ENCODE peak calls at places on chromosomes 16 and 17, in five cellular contexts. E is cardiac muscle cell, V is heart left ventricle, G is HCT116, Q is endodermal cell. S is an unnamed sample.

GRCh38 chr17:8057691-8058114 is 18.8 kb downstream of the ALOX15B start:
- DNase-seq in E (peak; percentile 90), V (peak; percentile 37), G (peak; percentile 83), Q (peak; percentile 90), S (no peak)

GRCh38 chr17:14138649-14139048 is 69.3 kb downstream of the COX10 start:
- DNase-seq in V (no peak), E (no peak), G (no peak), Q (no peak), S (no peak)

GRCh38 chr17:19654901-19655300 is 6.3 kb downstream of the ALDH3A2 start:
- DNase-seq in G (no peak), E (no peak), V (no peak), Q (no peak), S (no peak)

GRCh38 chr16:59296888-59297287 is 562.8 kb upstream of the GOT2 start:
- DNase-seq in V (no peak), Q (peak; percentile 76), E (no peak), G (no peak), S (no peak)

GRCh38 chr16:86396318-86396882 is 113.9 kb upstream of the FOXF1 start:
- DNase-seq in G (no peak), V (no peak), Q (no peak), E (peak; percentile 89), S (no peak)

GRCh38 chr16:67767953-67768352 is 38.4 kb downstream of the RANBP10 start:
- DNase-seq in V (no peak), G (no peak), Q (no peak), E (peak; percentile 66), S (no peak)

GRCh38 chr17:2816688-2817087 is 20.4 kb downstream of the RAP1GAP2 start:
- DNase-seq in Q (no peak), E (no peak), V (no peak), G (no peak), S (no peak)

GRCh38 chr16:6016530-6017184 is 919.1 kb upstream of the EEF2KMT start:
- DNase-seq in Q (peak; percentile 69), V (no peak), E (no peak), G (no peak), S (no peak)

GRCh38 chr16:47848481-47849109 is 307.2 kb downstream of the ABCC12 start:
- DNase-seq in Q (no peak), G (no peak), V (no peak), E (peak; percentile 13), S (no peak)

GRCh38 chr17:19755392-19755791 is 7.3 kb upstream of the ALDH3A1 start:
- DNase-seq in G (no peak), Q (no peak), E (no peak), V (no peak), S (no peak)

GRCh38 chr17:61635913-61636432 is 45.0 kb upstream of the NACA2 start:
- DNase-seq in G (peak; percentile 65), Q (peak; percentile 86), V (no peak), E (peak; percentile 78), S (no peak)

GRCh38 chr17:4499431-4500187 is 928 bp downstream of the SPNS2 start:
- DNase-seq in E (no peak), Q (peak; percentile 80), V (no peak), G (no peak), S (no peak)

GRCh38 chr17:14118951-14119350 is 49.6 kb downstream of the COX10 start:
- DNase-seq in E (no peak), Q (no peak), V (no peak), G (no peak), S (no peak)

GRCh38 chr16:49409121-49409520 is 35.5 kb downstream of the C16orf78 start:
- DNase-seq in E (no peak), Q (peak; percentile 23), V (no peak), G (no peak), S (peak; percentile 10)

GRCh38 chr16:15575293-15576049 is 67.5 kb downstream of the MARF1 start:
- DNase-seq in E (no peak), V (no peak), G (no peak), Q (no peak), S (no peak)

GRCh38 chr16:72889616-72890235 is 158.2 kb downstream of the ZFHX3 start:
- DNase-seq in G (no peak), E (no peak), Q (no peak), V (no peak), S (no peak)

GRCh38 chr17:47404006-47404405 is 80.3 kb downstream of the EFCAB13 start:
- DNase-seq in G (no peak), V (no peak), E (peak; percentile 5), Q (no peak), S (no peak)

GRCh38 chr17:48457080-48457836 is 27.2 kb upstream of the SKAP1 start:
- DNase-seq in G (peak; percentile 54), Q (peak; percentile 92), V (peak; percentile 46), E (peak; percentile 70), S (peak; percentile 55)

GRCh38 chr16:65409505-65409904 is 287.6 kb upstream of the CDH11 start:
- DNase-seq in G (no peak), E (no peak), Q (no peak), V (no peak), S (no peak)

GRCh38 chr17:61408151-61409041 is 8.8 kb downstream of the TBX2 start:
- DNase-seq in E (no peak), G (no peak), Q (peak; percentile 69), V (peak; percentile 15), S (peak; percentile 49)

GRCh38 chr17:49964539-49965521 is 4.2 kb upstream of the DLX4 start:
- DNase-seq in Q (peak; percentile 86), V (no peak), E (no peak), G (no peak), S (no peak)

GRCh38 chr16:56950051-56950450 is 11.7 kb upstream of the CETP start:
- DNase-seq in V (no peak), Q (no peak), E (no peak), G (no peak), S (no peak)

GRCh38 chr16:30054959-30055553 is 10.5 kb upstream of the ALDOA start:
- DNase-seq in E (no peak), Q (peak; percentile 95), V (no peak), G (no peak), S (no peak)

GRCh38 chr17:48352630-48353029 is 77.4 kb downstream of the SKAP1 start:
- DNase-seq in Q (no peak), E (no peak), G (no peak), V (no peak), S (no peak)

GRCh38 chr17:46841561-46842379 is 9.6 kb upstream of the WNT9B start:
- DNase-seq in V (no peak), Q (peak; percentile 92), G (no peak), E (peak; percentile 29), S (no peak)

GRCh38 chr17:40038882-40039513 is 15.2 kb downstream of the MED24 start:
- DNase-seq in G (peak; percentile 37), V (peak; percentile 82), Q (peak; percentile 81), E (peak; percentile 89), S (no peak)

GRCh38 chr16:88303890-88304819 is 78.6 kb upstream of the ZNF469 start:
- DNase-seq in G (no peak), Q (no peak), V (peak; percentile 46), E (peak; percentile 95), S (no peak)

GRCh38 chr16:88456356-88457292 is 3.5 kb downstream of the ZFPM1 start:
- DNase-seq in Q (no peak), G (no peak), E (no peak), V (no peak), S (no peak)

GRCh38 chr16:69845181-69845580 is 83.0 kb downstream of the WWP2 start:
- DNase-seq in E (no peak), V (no peak), Q (no peak), G (no peak), S (no peak)

GRCh38 chr17:65030618-65031017 is 25.9 kb downstream of the GNA13 start:
- DNase-seq in V (no peak), G (no peak), Q (no peak), E (no peak), S (no peak)
- H3K4me1 ChIP-seq in V (peaks cover 37% of the 10 kb centered on the region), G (peaks cover 10% of the 10 kb centered on the region), Q (no peaks in the 10 kb centered on the region), E (peaks cover 4% of the 10 kb centered on the region), S (peaks cover 8% of the 10 kb centered on the region)

GRCh38 chr17:80889231-80889896 is 102.3 kb upstream of the CHMP6 start:
- DNase-seq in Q (no peak), V (no peak), E (no peak), G (no peak), S (peak; percentile 11)

GRCh38 chr17:80891096-80892018 is 100.3 kb upstream of the CHMP6 start:
- DNase-seq in E (peak; percentile 70), V (no peak), G (peak; percentile 96), Q (no peak), S (no peak)

GRCh38 chr17:80892019-80892855 is 99.4 kb upstream of the CHMP6 start:
- DNase-seq in E (peak; percentile 97), V (peak; percentile 69), G (peak; percentile 91), Q (no peak), S (no peak)

GRCh38 chr17:80889897-80890550 is 101.6 kb upstream of the CHMP6 start:
- DNase-seq in Q (no peak), G (no peak), V (no peak), E (no peak), S (peak; percentile 10)

GRCh38 chr17:80890551-80890930 is 101.1 kb upstream of the CHMP6 start:
- DNase-seq in G (no peak), V (no peak), E (no peak), Q (no peak), S (no peak)
- H3K27ac ChIP-seq in G (peak overlapping the region; percentile 96), V (no peak overlapping the region), E (no peak overlapping the region), Q (no peak overlapping the region), S (no peak overlapping the region)

GRCh38 chr17:82933911-82934310 is 94.1 kb upstream of the ZNF750 start:
- DNase-seq in G (no peak), E (no peak), V (peak; percentile 14), Q (no peak), S (peak; percentile 38)

GRCh38 chr17:82930924-82931695 is 91.3 kb upstream of the ZNF750 start:
- DNase-seq in Q (no peak), V (peak; percentile 15), E (no peak), G (no peak), S (peak; percentile 15)

GRCh38 chr17:82933006-82933310 is 93.1 kb upstream of the ZNF750 start:
- DNase-seq in G (no peak), E (no peak), V (peak; percentile 13), Q (no peak), S (peak; percentile 34)

GRCh38 chr17:82931696-82932060 is 91.9 kb upstream of the ZNF750 start:
- DNase-seq in V (peak; percentile 76), E (peak; percentile 89), Q (no peak), G (no peak), S (peak; percentile 52)

DNA sequence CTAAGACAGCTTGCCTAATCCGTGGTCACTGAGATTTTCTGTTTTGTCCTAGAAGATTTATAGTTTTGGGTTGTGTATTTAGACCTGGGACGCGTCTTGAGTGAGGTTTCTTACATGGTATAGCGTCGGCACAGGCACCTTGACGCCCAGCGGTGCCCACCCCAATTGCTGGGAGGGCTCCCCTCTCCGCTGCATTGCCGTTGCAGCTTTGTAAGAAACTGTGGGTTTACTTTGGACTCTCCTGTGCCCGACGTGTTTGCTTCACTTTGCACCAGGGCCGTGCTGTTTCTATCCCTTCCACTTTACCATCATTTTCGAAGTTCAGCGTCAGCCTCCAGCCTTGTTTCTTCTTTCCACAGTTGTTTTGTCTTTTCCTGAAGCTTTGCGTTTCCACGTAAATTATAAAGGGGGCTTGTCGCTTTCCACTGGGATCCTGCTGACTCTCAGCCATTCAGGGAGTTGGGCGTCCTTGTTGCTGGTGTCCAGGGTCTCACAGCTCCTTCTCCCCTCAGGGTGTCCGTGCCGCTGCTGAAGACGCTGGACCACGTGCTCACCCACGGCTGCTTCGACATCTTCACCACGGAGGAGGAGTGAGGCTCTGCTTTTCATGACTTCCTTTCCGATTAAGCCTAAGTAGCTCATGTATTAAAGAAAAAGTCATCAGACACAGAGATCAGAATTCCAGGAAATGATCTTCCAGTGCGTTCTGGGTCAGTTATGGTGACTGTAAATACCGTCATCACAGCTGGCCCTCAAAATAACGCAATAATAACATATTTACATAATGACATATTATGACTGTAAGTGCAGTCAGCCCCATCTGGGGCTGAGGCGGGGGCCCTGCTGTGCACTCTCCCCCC is 92.6 kb upstream of the ZNF750 start:
- DNase-seq in Q (no peak), V (peak; percentile 8), E (peak; percentile 36), G (no peak), S (peak; percentile 33)
- TF ChIP-seq CTCF in Q (no peak), V (no peak), E (no peak), G (no peak), S (no peak)

GRCh38 chr17:57948169-57948554 is 7.0 kb downstream of the CUEDC1 start:
- DNase-seq in G (no peak), V (no peak), E (no peak), Q (no peak), S (no peak)
- H3K4me1 ChIP-seq in G (peaks cover 91% of the 10 kb centered on the region), V (peaks cover 97% of the 10 kb centered on the region), E (peaks cover 6% of the 10 kb centered on the region), Q (peaks cover 17% of the 10 kb centered on the region), S (no peaks in the 10 kb centered on the region)

S was measured in right lobe of liver.